ENCODE peak calls at places on chromosomes 4 and X, in seven cellular contexts. N is BJ, D is pancreas, F is HFF-Myc, X is bronchial epithelial cell, H is stomach, W is activated B cell treated with CpG ODN at 0.5 μM for 24 hours. J is an unnamed sample.

GRCh38 chr4:2332201-2332975 is 70.5 kb upstream of the MXD4 start:
- DNase-seq in D (peak; percentile 5), X (no peak), F (no peak), W (no peak), N (no peak), H (no peak), J (no peak)

GRCh38 chrX:102659790-102660757 is 8.8 kb downstream of the GPRASP1 start:
- DNase-seq in X (peak; percentile 51), D (peak; percentile 81), F (peak; percentile 14), W (peak; percentile 70), H (peak; percentile 84), N (peak; percentile 14), J (peak; percentile 91)

GRCh38 chr4:127509155-127509554 is 123.6 kb upstream of the INTU start:
- DNase-seq in D (no peak), X (no peak), H (no peak), F (no peak), W (no peak), N (no peak), J (no peak)

GRCh38 chr4:42715807-42716482 is 59.0 kb upstream of the ATP8A1 start:
- DNase-seq in X (peak; percentile 60), W (no peak), H (no peak), D (no peak), F (no peak), N (no peak), J (no peak)

GRCh38 chr4:138209094-138209493 is 33.1 kb downstream of the SLC7A11 start:
- DNase-seq in H (no peak), X (peak; percentile 88), W (no peak), N (no peak), F (no peak), D (no peak), J (no peak)

GRCh38 chrX:69387559-69388487 is 116.3 kb upstream of the NALF2 start:
- DNase-seq in H (peak; percentile 46), X (peak; percentile 15), F (no peak), N (no peak), D (peak; percentile 58), W (peak; percentile 14), J (peak; percentile 51)

GRCh38 chr4:94486372-94486801 is 34.6 kb downstream of the PDLIM5 start:
- DNase-seq in N (no peak), D (no peak), W (no peak), H (peak; percentile 77), F (no peak), X (peak; percentile 65), J (no peak)

GRCh38 chr4:109915385-109916002 is 2.8 kb downstream of the EGF start:
- DNase-seq in H (no peak), X (peak; percentile 20), F (no peak), D (no peak), N (no peak), W (no peak), J (no peak)

GRCh38 chr4:38281416-38282071 is 321.3 kb downstream of the PTTG2 start:
- DNase-seq in H (no peak), D (no peak), X (peak; percentile 43), W (no peak), N (no peak), F (no peak), J (no peak)

GRCh38 chr4:89152972-89153371 is 41.6 kb downstream of the TIGD2 start:
- DNase-seq in H (no peak), D (no peak), X (peak; percentile 18), N (no peak), F (no peak), W (no peak), J (no peak)

GRCh38 chr4:181611033-181611711 is 632.0 kb upstream of the TENM3 start:
- DNase-seq in H (no peak), W (no peak), X (no peak), F (no peak), N (no peak), D (no peak), J (no peak)

GRCh38 chr4:181618038-181618618 is 625.1 kb upstream of the TENM3 start:
- DNase-seq in X (no peak), N (no peak), F (no peak), W (no peak), H (no peak), D (no peak), J (no peak)

GRCh38 chr4:181612240-181612639 is 631.0 kb upstream of the TENM3 start:
- DNase-seq in F (no peak), N (no peak), D (no peak), W (no peak), H (no peak), X (no peak), J (no peak)

GRCh38 chr4:181618896-181619295 is 624.3 kb upstream of the TENM3 start:
- DNase-seq in F (no peak), H (no peak), W (no peak), D (no peak), X (no peak), N (no peak), J (no peak)

DNA sequence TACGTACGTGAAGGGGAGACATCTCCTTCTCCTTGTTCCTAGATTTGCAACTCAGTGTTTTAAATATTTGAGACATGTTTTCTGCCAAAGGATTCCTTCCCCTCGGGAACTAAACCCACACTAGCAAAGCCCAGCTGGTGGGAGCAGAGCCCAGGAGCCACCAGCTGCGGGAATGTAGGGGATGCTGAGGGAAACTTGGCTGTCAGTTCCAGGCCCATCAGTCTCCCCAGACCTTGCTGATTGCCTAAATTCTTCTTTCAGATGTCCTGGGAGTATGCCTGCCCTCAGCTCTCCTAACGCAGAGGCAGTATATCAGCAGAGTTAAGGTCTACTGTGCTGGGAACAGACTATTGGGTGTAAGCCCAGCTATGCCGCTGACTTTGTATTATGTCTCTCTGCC is 630.0 kb upstream of the TENM3 start:
- DNase-seq in X (no peak), H (no peak), W (no peak), F (no peak), D (no peak), N (no peak), J (no peak)
- TF ChIP-seq CTCF in X (no peak), H (no peak), W (no peak), F (no peak), D (no peak), N (no peak), J (no peak)

GRCh38 chrX:148530464-148531077 is 30.2 kb downstream of the AFF2 start:
- DNase-seq in N (no peak), W (no peak), X (peak; percentile 10), D (no peak), F (no peak), H (no peak), J (peak; percentile 16)
- TF ChIP-seq CTCF in N (peak; percentile 61), W (no peak), X (peak; percentile 27), D (peak; percentile 52), F (peak; percentile 42), H (no peak), J (peak; percentile 55)

GRCh38 chrX:153967536-153968214 is 3.9 kb downstream of the HCFC1 start:
- DNase-seq in H (no peak), F (no peak), D (no peak), N (no peak), W (peak; percentile 18), X (no peak), J (peak; percentile 58)
- TF ChIP-seq CTCF in H (no peak), F (no peak), D (no peak), N (no peak), W (no peak), X (no peak), J (no peak)

GRCh38 chr4:186932196-186932595 is 208.5 kb upstream of the FAT1 start:
- DNase-seq in H (no peak), N (no peak), W (no peak), X (no peak), F (no peak), D (no peak), J (no peak)

GRCh38 chr4:186924723-186925122 is 201.1 kb upstream of the FAT1 start:
- DNase-seq in X (no peak), F (no peak), N (no peak), H (no peak), D (no peak), W (no peak), J (no peak)

GRCh38 chr4:186931519-186931918 is 207.9 kb upstream of the FAT1 start:
- DNase-seq in X (no peak), D (no peak), N (peak; percentile 69), F (no peak), W (no peak), H (no peak), J (no peak)

GRCh38 chr4:186930024-186930423 is 206.4 kb upstream of the FAT1 start:
- DNase-seq in X (no peak), N (no peak), H (no peak), F (no peak), D (no peak), W (no peak), J (no peak)

DNA sequence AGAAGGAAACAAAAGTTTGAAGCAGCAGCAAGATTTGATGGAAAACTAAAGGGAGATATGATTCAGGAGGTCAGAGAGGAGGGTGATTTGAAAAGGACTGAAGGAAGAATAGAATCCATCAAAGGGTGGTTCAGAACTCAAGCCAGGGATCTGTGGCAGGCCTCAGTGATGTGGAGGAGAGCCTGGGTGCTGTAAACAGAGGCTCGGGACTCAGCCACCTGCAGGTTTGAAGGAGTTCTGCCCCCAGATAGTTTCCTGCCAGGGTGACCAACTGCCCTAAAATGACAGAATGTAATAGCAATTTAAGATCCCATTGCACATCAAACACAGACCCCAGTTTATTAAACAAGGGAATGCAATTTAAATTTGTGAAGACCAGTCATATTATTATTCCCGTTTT is 204.0 kb upstream of the FAT1 start:
- DNase-seq in X (no peak), H (no peak), W (no peak), D (no peak), N (no peak), F (no peak), J (no peak)
- TF ChIP-seq CTCF in X (no peak), H (no peak), W (no peak), D (no peak), N (no peak), F (no peak), J (no peak)

DNA sequence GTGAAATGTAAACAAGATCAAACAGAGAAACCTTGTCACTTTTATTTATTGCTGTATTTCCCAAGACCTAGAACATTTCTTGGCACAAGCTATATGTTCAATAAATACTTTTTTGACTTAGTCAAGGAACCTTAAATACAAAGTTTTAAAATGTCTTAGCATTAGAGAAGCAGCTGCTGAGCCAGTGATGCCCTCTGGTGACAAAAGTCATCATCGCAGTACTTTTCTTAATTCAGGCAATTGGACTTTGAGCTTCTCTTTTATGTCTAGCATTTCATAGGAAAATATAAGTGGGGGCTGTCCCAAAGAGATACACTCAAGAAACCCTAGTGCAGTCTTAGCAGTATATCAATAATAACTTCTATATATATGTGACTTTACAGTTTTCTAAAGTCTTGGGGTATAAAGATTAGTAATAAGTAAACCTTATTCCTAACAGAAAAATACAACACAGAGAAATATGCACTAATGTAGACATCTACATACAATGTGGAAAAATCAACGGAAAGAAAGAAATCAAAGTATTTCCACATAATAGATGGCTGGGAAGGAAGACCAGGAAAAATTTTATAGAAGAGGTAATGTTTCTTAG is 118.4 kb downstream of the DTHD1 start:
- DNase-seq in N (no peak), H (no peak), X (peak; percentile 52), W (no peak), F (no peak), D (peak; percentile 36), J (peak; percentile 74)
- TF ChIP-seq CTCF in N (no peak), H (no peak), X (peak; percentile 65), W (peak; percentile 87), F (no peak), D (peak; percentile 48), J (peak; percentile 88)